ENCODE peak calls at places on chromosomes 13 and 19, in seven cellular contexts. P is HCT116, C is WTC11, E is GM12878, L is K562, H is HepG2, V is H1. O is an unnamed sample.

GRCh38 chr19:2611483-2612464 is 90.7 kb downstream of the GNG7 start:
- DNase-seq in P (no peak), C (no peak), E (no peak), L (no peak), H (no peak), V (no peak), O (no peak)

GRCh38 chr19:38653028-38653571 is 5.7 kb downstream of the ACTN4 start:
- DNase-seq in P (no peak), C (no peak), E (no peak), L (no peak), H (peak), V (no peak), O (no peak)

GRCh38 chr13:27953671-27954405 is 15.3 kb downstream of the CDX2 start:
- DNase-seq in P (peak), C (peak), E (no peak), L (peak), H (peak), V (peak), O (peak)

GRCh38 chr19:34480971-34481821 is at the start of gene WTIP:
- DNase-seq in P (peak), C (peak), E (no peak), L (no peak), H (peak), V (peak), O (peak)

GRCh38 chr19:40398417-40399056 is 8.6 kb upstream of the HIPK4 start:
- DNase-seq in P (no peak), C (peak), E (no peak), L (peak), H (no peak), V (peak), O (no peak)

GRCh38 chr13:101098873-101099272 is 317.4 kb downstream of the NALCN start:
- DNase-seq in P (no peak), C (no peak), E (no peak), L (no peak), H (no peak), V (no peak), O (no peak)

GRCh38 chr19:33868821-33869412 is 72.2 kb downstream of the KCTD15 start:
- DNase-seq in P (no peak), C (peak), E (no peak), L (no peak), H (no peak), V (peak), O (peak)

GRCh38 chr19:2462635-2463421 is 6.1 kb upstream of the LMNB2 start:
- DNase-seq in P (peak), C (peak), E (no peak), L (no peak), H (peak), V (peak), O (peak)

GRCh38 chr19:7637374-7638256 is 705 bp downstream of the STXBP2 start:
- DNase-seq in P (no peak), C (no peak), E (no peak), L (peak), H (no peak), V (no peak), O (no peak)

GRCh38 chr13:22064854-22065646 is 394.2 kb downstream of the FGF9 start:
- DNase-seq in P (no peak), C (no peak), E (no peak), L (no peak), H (no peak), V (no peak), O (no peak)

GRCh38 chr13:51797664-51798488 is 6.1 kb downstream of the DHRS12 start:
- DNase-seq in P (peak), C (peak), E (no peak), L (peak), H (peak), V (peak), O (peak)

GRCh38 chr13:77833331-77833863 is 85.2 kb downstream of the EDNRB start:
- DNase-seq in P (no peak), C (no peak), E (no peak), L (no peak), H (no peak), V (no peak), O (no peak)

GRCh38 chr13:42477588-42478190 is 96.3 kb upstream of the TNFSF11 start:
- DNase-seq in P (no peak), C (no peak), E (no peak), L (no peak), H (no peak), V (no peak), O (no peak)

GRCh38 chr13:87376081-87376480 is 295.1 kb upstream of the SLITRK5 start:
- DNase-seq in P (no peak), C (no peak), E (no peak), L (no peak), H (no peak), V (no peak), O (no peak)

GRCh38 chr19:16912780-16913179 is 24.0 kb downstream of the F2RL3 start:
- DNase-seq in P (no peak), C (no peak), E (no peak), L (no peak), H (no peak), V (no peak), O (no peak)

GRCh38 chr13:40982772-40983171 is 36.3 kb downstream of the ELF1 start:
- DNase-seq in P (no peak), C (no peak), E (peak), L (peak), H (no peak), V (no peak), O (peak)

GRCh38 chr13:56735537-56735942 is 405.2 kb upstream of the PRR20A start:
- DNase-seq in P (no peak), C (peak), E (no peak), L (no peak), H (no peak), V (no peak), O (no peak)

GRCh38 chr13:95267662-95268369 is 33.4 kb downstream of the ABCC4 start:
- DNase-seq in P (no peak), C (no peak), E (no peak), L (peak), H (peak), V (no peak), O (no peak)

GRCh38 chr19:47607564-47608073 is 1.3 kb upstream of the BICRA start:
- DNase-seq in P (no peak), C (no peak), E (no peak), L (no peak), H (no peak), V (no peak), O (no peak)

GRCh38 chr19:6241056-6241455 is 38.7 kb downstream of the MLLT1 start:
- DNase-seq in P (no peak), C (no peak), E (no peak), L (no peak), H (no peak), V (no peak), O (no peak)

GRCh38 chr19:16608290-16608704 is 19.7 kb downstream of the MED26 start:
- DNase-seq in P (no peak), C (no peak), E (no peak), L (no peak), H (no peak), V (no peak), O (no peak)

GRCh38 chr13:47256618-47257017 is 359.8 kb upstream of the HTR2A start:
- DNase-seq in P (no peak), C (no peak), E (no peak), L (no peak), H (no peak), V (no peak), O (no peak)

DNA sequence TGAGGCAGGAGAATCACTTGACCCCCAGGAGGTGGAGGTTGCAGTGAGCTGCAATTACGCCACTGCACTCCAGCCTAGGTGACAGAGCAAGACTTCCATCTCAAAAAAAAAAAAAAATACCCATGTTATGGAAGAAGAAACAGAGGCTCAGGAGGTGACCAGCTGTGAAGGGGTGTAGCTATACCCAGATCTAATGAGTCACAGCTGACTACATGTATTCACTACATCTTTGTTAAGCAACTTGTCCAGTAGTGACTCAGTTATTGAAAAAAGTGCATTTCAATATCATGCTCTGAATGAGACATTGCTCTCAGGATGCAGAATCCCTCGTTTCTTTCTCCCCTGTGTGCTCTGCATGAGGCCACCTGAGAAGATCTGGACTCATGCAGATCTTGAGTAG is 16.1 kb upstream of the SPART start:
- DNase-seq in P (no peak), C (no peak), E (no peak), L (no peak), H (no peak), V (no peak), O (no peak)
- TF ChIP-seq SP1 in P (no peak), C (no peak), E (no peak), L (no peak), H (no peak), V (no peak), O (no peak)

DNA sequence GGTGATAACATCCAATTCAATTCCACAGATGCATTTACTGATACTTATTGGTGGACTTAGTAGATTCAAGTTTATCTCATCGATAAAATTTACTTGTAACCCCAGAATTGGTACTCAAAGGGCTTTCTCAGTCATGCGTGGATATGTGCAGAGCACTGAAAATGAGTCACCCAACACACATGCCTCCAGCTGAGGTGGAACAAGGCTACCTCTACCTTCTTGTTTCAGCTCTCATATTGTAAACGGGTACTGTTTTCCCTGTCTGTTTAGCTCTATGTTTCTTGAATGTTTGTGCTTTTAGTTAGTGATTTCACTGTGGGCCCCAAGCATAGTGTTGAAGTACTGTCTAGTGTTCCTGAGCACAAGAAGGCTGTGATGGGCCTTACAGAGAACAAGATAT is 1.5 kb downstream of the LRRC63 start:
- DNase-seq in P (no peak), C (no peak), E (no peak), L (no peak), H (no peak), V (no peak), O (no peak)
- TF ChIP-seq SP1 in P (no peak), C (no peak), E (no peak), L (no peak), H (no peak), V (no peak), O (no peak)

GRCh38 chr13:59061621-59062020 is 1102.1 kb downstream of the DIAPH3 start:
- DNase-seq in P (no peak), C (no peak), E (no peak), L (no peak), H (no peak), V (no peak), O (no peak)
- TF ChIP-seq SP1 in P (no peak), C (no peak), E (no peak), L (no peak), H (no peak), V (no peak), O (no peak)

GRCh38 chr13:66214467-66214866 is 1015.7 kb downstream of the PCDH9 start:
- DNase-seq in P (no peak), C (no peak), E (no peak), L (no peak), H (no peak), V (no peak), O (no peak)

GRCh38 chr13:66219493-66219892 is 1010.6 kb downstream of the PCDH9 start:
- DNase-seq in P (no peak), C (no peak), E (no peak), L (no peak), H (no peak), V (no peak), O (no peak)

GRCh38 chr13:66218583-66218982 is 1011.6 kb downstream of the PCDH9 start:
- DNase-seq in P (no peak), C (no peak), E (no peak), L (no peak), H (no peak), V (no peak), O (no peak)

GRCh38 chr13:66212511-66212910 is 1017.6 kb downstream of the PCDH9 start:
- DNase-seq in P (no peak), C (no peak), E (no peak), L (no peak), H (no peak), V (no peak), O (no peak)

GRCh38 chr13:66216723-66217122 is 1013.4 kb downstream of the PCDH9 start:
- DNase-seq in P (no peak), C (no peak), E (no peak), L (no peak), H (no peak), V (no peak), O (no peak)
- TF ChIP-seq SP1 in P (no peak), C (no peak), E (no peak), L (no peak), H (no peak), V (no peak), O (no peak)

GRCh38 chr19:18282021-18282787 is 782 bp upstream of the JUND start:
- DNase-seq in P (no peak), C (no peak), E (no peak), L (no peak), H (peak), V (no peak), O (no peak)

GRCh38 chr19:18281082-18282020 is at the start of gene JUND:
- DNase-seq in P (peak), C (peak), E (peak), L (peak), H (peak), V (peak), O (peak)

GRCh38 chr19:18279516-18280246 is 1.7 kb downstream of the JUND start:
- DNase-seq in P (peak), C (peak), E (peak), L (peak), H (peak), V (peak), O (peak)

GRCh38 chr19:18279266-18279515 is 2.2 kb downstream of the JUND start:
- DNase-seq in P (no peak), C (no peak), E (no peak), L (no peak), H (no peak), V (no peak), O (no peak)

GRCh38 chr19:18280247-18281081 is 958 bp downstream of the JUND start:
- DNase-seq in P (no peak), C (peak), E (no peak), L (peak), H (peak), V (peak), O (peak)
- TF ChIP-seq SP1 in P (no peak), C (no peak), E (no peak), L (peak), H (no peak), V (no peak), O (no peak)

GRCh38 chr19:46478356-46478986 is 7.1 kb upstream of the PNMA8A start:
- DNase-seq in P (no peak), C (peak), E (no peak), L (peak), H (no peak), V (peak), O (no peak)
- TF ChIP-seq SP1 in P (no peak), C (no peak), E (no peak), L (no peak), H (no peak), V (no peak), O (no peak)

GRCh38 chr13:39159393-39159792 is 121.1 kb downstream of the NHLRC3 start:
- DNase-seq in P (no peak), C (no peak), E (no peak), L (no peak), H (no peak), V (no peak), O (no peak)

DNA sequence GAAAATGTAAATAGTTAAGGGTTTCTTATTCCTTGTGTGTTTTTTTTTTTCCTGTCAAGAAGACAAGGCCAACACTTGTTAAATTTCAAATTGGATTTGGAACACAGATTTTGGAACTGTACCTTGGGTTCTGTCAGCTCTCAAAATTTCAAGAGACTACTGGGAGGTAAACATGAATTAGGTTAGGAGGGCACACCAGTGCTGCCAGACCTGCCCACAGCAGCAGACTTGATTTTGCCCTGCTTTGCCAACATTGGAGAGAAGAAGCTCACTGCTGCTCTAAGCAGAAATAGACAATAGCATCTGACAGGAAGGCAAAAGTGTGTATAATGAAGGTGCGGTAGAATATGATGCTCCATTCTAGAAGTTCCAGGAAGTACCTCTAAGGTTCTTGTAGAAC is 121.7 kb downstream of the NHLRC3 start:
- DNase-seq in P (no peak), C (no peak), E (no peak), L (no peak), H (no peak), V (no peak), O (no peak)
- TF ChIP-seq SP1 in P (no peak), C (no peak), E (no peak), L (no peak), H (no peak), V (no peak), O (no peak)